ENCODE peak calls at places on chromosomes 4 and X, in four cellular contexts. A is IMR-90, D is GM12878, O is spleen. Q is an unnamed sample.
A peak's percentile ranks its signal among the peaks of the same experiment; 100 is the strongest.

GRCh38 chr4:145061325-145061920 is 36.6 kb downstream of the ANAPC10 start:
- DNase-seq in O (no peak), D (no peak), A (peak; percentile 67), Q (no peak)

GRCh38 chr4:106301393-106302084 is 14.5 kb downstream of the TBCK start:
- DNase-seq in O (no peak), D (no peak), A (peak; percentile 3), Q (no peak)

GRCh38 chrX:254630-255215 is 26.5 kb upstream of the PLCXD1 start:
- DNase-seq in A (no peak), D (no peak), O (peak; percentile 69), Q (no peak)

GRCh38 chrX:49147907-49148306 is 14.7 kb upstream of the MAGIX start:
- DNase-seq in A (no peak), D (no peak), O (no peak), Q (no peak)

GRCh38 chrX:111914398-111915092 is 38.6 kb downstream of the TRPC5OS start:
- DNase-seq in O (no peak), D (no peak), A (peak; percentile 55), Q (no peak)

GRCh38 chrX:13197961-13198761 is 121.7 kb downstream of the ATXN3L start:
- DNase-seq in D (no peak), A (no peak), O (no peak), Q (no peak)

GRCh38 chrX:118484216-118484903 is 11.3 kb upstream of the DOCK11 start:
- DNase-seq in A (peak; percentile 20), D (no peak), O (no peak), Q (no peak)

GRCh38 chrX:17443546-17443945 is 68.5 kb downstream of the NHS start:
- DNase-seq in D (no peak), A (no peak), O (no peak), Q (no peak)

GRCh38 chr4:3871181-3871852 is 105.1 kb downstream of the ADRA2C start:
- DNase-seq in D (no peak), O (peak; percentile 83), A (no peak), Q (no peak)

GRCh38 chrX:32155044-32155638 is 1056.2 kb downstream of the DMD start:
- DNase-seq in A (no peak), O (no peak), D (no peak), Q (no peak)

GRCh38 chrX:103211012-103211715 is 3.7 kb upstream of the BEX4 start:
- DNase-seq in D (no peak), A (peak; percentile 34), O (no peak), Q (peak; percentile 24)

GRCh38 chrX:153819398-153820083 is 10.8 kb downstream of the PDZD4 start:
- DNase-seq in D (no peak), A (no peak), O (peak; percentile 29), Q (no peak)

GRCh38 chrX:150856101-150856500 is 42.4 kb downstream of the CD99L2 start:
- DNase-seq in O (no peak), A (peak; percentile 13), D (no peak), Q (no peak)

GRCh38 chr4:28883211-28883610 is 1837.0 kb upstream of the PCDH7 start:
- DNase-seq in A (peak; percentile 10), D (no peak), O (no peak), Q (no peak)

GRCh38 chr4:36771411-36772153 is 473.0 kb upstream of the NWD2 start:
- DNase-seq in D (no peak), A (no peak), O (no peak), Q (no peak)

GRCh38 chr4:145440292-145441007 is 41.2 kb upstream of the SMAD1 start:
- DNase-seq in D (no peak), A (no peak), O (no peak), Q (no peak)

GRCh38 chrX:53494427-53494826 is 60.3 kb upstream of the HSD17B10 start:
- DNase-seq in O (no peak), D (no peak), A (peak; percentile 29), Q (peak; percentile 43)

GRCh38 chr4:19776021-19776459 is 475.7 kb upstream of the SLIT2 start:
- DNase-seq in A (peak; percentile 81), O (no peak), D (no peak), Q (peak; percentile 84)

GRCh38 chr4:54281060-54281781 is 52.1 kb downstream of the PDGFRA start:
- DNase-seq in O (no peak), A (peak; percentile 93), D (no peak), Q (peak; percentile 95)

GRCh38 chr4:83923341-83923740 is 387.4 kb downstream of the GPAT3 start:
- DNase-seq in D (no peak), A (no peak), O (no peak), Q (no peak)

GRCh38 chr4:127634181-127634580 is 1.4 kb downstream of the INTU start:
- DNase-seq in A (peak; percentile 92), D (no peak), O (no peak), Q (no peak)

GRCh38 chr4:76856183-76856969 is 41.6 kb downstream of the SOWAHB start:
- DNase-seq in D (no peak), A (peak; percentile 74), O (no peak), Q (no peak)

GRCh38 chr4:16237715-16238114 is 11.4 kb upstream of the TAPT1 start:
- DNase-seq in O (no peak), D (no peak), A (no peak), Q (no peak)

GRCh38 chr4:143539670-143540023 is 26.1 kb downstream of the SMARCA5 start:
- DNase-seq in D (no peak), O (no peak), A (no peak), Q (no peak)
- H3K36me3 ChIP-seq in D (peaks cover 4% of the 10 kb centered on the region), O (peaks cover 3% of the 10 kb centered on the region), A (peaks cover 39% of the 10 kb centered on the region), Q (no peaks in the 10 kb centered on the region)

GRCh38 chr4:165328708-165329107 is 1.2 kb downstream of the MSMO1 start:
- DNase-seq in A (no peak), D (no peak), O (no peak), Q (no peak)
- TF ChIP-seq POLR2A in A (no peak), D (no peak), O (no peak), Q (no peak)

GRCh38 chr4:37909690-37910486 is 19.0 kb downstream of the TBC1D1 start:
- DNase-seq in A (no peak), O (no peak), D (no peak), Q (no peak)
- H3K27ac ChIP-seq in A (no peak overlapping the region), O (no peak overlapping the region), D (no peak overlapping the region), Q (no peak overlapping the region)

DNA sequence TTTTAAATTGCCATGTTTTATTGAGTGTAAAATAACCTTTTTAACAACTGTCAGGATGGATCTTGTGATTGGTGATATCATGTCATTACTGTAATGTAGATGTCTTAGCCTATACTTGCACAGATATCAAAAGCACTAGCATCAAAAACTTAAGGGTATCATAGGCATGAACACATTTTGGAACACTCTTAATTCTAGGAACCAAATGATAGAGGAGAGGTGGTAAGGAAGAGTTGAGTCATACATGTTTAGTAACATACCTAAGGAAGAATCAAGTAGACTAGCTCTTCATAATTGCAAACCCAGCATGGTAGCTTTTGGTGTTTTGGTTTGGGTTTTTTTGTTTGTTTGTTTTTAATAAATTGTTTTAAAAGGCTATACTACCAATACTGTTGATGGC is 43.4 kb downstream of the SMARCAD1 start:
- DNase-seq in O (no peak), D (no peak), A (no peak), Q (no peak)
- H3K36me3 ChIP-seq in O (no peaks in the 10 kb centered on the region), D (no peaks in the 10 kb centered on the region), A (peaks cover 17% of the 10 kb centered on the region), Q (peaks cover 23% of the 10 kb centered on the region)

GRCh38 chrX:119757979-119758681 is at the start of gene SOWAHD:
- DNase-seq in A (no peak), D (no peak), O (peak; percentile 90), Q (no peak)

GRCh38 chrX:119757646-119757978 is 776 bp upstream of the SOWAHD start:
- DNase-seq in A (no peak), O (no peak), D (no peak), Q (no peak)

GRCh38 chrX:119753639-119754257 is 4.6 kb upstream of the SOWAHD start:
- DNase-seq in D (no peak), O (peak; percentile 32), A (peak; percentile 24), Q (no peak)

GRCh38 chrX:119756926-119757635 is 1.3 kb upstream of the SOWAHD start:
- DNase-seq in A (no peak), D (no peak), O (peak; percentile 74), Q (no peak)

DNA sequence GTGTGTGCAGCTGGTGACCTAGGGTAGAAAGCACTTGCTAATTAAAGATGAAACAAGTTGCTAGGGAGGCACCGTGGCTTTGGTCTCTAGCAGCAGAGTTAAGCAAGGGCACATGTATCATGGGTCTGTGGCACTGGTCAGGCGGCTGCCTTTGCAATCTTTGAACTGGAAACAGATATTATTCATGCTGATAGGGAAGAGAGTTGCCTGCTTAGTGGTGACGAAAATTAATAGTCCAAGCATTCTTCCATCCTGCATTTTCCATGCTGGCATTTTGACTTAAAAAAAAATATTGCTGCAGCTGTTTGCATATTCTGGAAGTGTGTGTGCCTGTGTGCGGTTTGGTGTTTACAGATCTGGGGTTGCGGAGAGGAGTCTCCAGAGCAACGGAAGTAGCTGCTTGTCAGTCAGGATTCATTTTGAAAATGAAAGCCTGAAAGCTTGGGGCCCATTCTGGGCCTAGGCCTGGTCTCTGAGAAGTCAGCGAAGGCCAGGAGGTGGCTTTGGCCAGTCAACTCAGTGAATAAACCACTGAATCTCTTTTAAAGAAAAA is 2.3 kb upstream of the SOWAHD start:
- DNase-seq in D (peak; percentile 85), A (peak; percentile 73), O (peak; percentile 76), Q (no peak)
- TF ChIP-seq POLR2A in D (peak; percentile 16), A (no peak), O (no peak), Q (no peak)

Q was measured in adrenal gland.